ENCODE peak calls at places on chromosomes 12 and 14, in ten cellular contexts. One of them, this sample, is unnamed.
A peak's percentile ranks its signal among the peaks of the same experiment; 100 is the strongest.

GRCh38 chr12:90090929-90091651 is 382.5 kb upstream of the ATP2B1 start:
- DNase-seq in posterior cingulate gyrus: no peak
- DNase-seq in activated CD8-positive, alpha-beta T cell treated with anti-CD3 and anti-CD28 coated beads for 36 hours: peak; percentile 18
- DNase-seq in esophagus squamous epithelium: no peak
- DNase-seq in NCI-H1694: no peak
- DNase-seq in T-helper 2 cell: no peak
- DNase-seq in NCI-H2081: no peak
- DNase-seq in NCI-H446: no peak
- DNase-seq in AML-193: no peak
- DNase-seq in osteocyte: no peak
- DNase-seq in this sample: no peak

GRCh38 chr14:105138021-105138541 is 30.5 kb downstream of the JAG2 start:
- DNase-seq in NCI-H446: no peak
- DNase-seq in T-helper 2 cell: no peak
- DNase-seq in osteocyte: no peak
- DNase-seq in esophagus squamous epithelium: no peak
- DNase-seq in posterior cingulate gyrus: no peak
- DNase-seq in activated CD8-positive, alpha-beta T cell treated with anti-CD3 and anti-CD28 coated beads for 36 hours: no peak
- DNase-seq in NCI-H1694: no peak
- DNase-seq in AML-193: no peak
- DNase-seq in NCI-H2081: no peak
- DNase-seq in this sample: peak; percentile 48

GRCh38 chr14:90583427-90583826 is 186.6 kb downstream of the CALM1 start:
- DNase-seq in AML-193: no peak
- DNase-seq in T-helper 2 cell: no peak
- DNase-seq in NCI-H2081: no peak
- DNase-seq in esophagus squamous epithelium: no peak
- DNase-seq in osteocyte: no peak
- DNase-seq in NCI-H1694: no peak
- DNase-seq in posterior cingulate gyrus: no peak
- DNase-seq in activated CD8-positive, alpha-beta T cell treated with anti-CD3 and anti-CD28 coated beads for 36 hours: no peak
- DNase-seq in NCI-H446: no peak
- DNase-seq in this sample: no peak

GRCh38 chr14:72173038-72173720 is 240.9 kb downstream of the RGS6 start:
- DNase-seq in AML-193: no peak
- DNase-seq in osteocyte: no peak
- DNase-seq in NCI-H2081: no peak
- DNase-seq in esophagus squamous epithelium: no peak
- DNase-seq in NCI-H446: no peak
- DNase-seq in activated CD8-positive, alpha-beta T cell treated with anti-CD3 and anti-CD28 coated beads for 36 hours: no peak
- DNase-seq in NCI-H1694: no peak
- DNase-seq in T-helper 2 cell: no peak
- DNase-seq in posterior cingulate gyrus: no peak
- DNase-seq in this sample: no peak

GRCh38 chr14:74240794-74241610 is 1.8 kb downstream of the VSX2 start:
- DNase-seq in posterior cingulate gyrus: no peak
- DNase-seq in osteocyte: no peak
- DNase-seq in AML-193: no peak
- DNase-seq in esophagus squamous epithelium: no peak
- DNase-seq in T-helper 2 cell: no peak
- DNase-seq in NCI-H2081: no peak
- DNase-seq in NCI-H1694: no peak
- DNase-seq in NCI-H446: no peak
- DNase-seq in activated CD8-positive, alpha-beta T cell treated with anti-CD3 and anti-CD28 coated beads for 36 hours: no peak
- DNase-seq in this sample: no peak

GRCh38 chr14:65286443-65286842 is 126.1 kb upstream of the FUT8 start:
- DNase-seq in T-helper 2 cell: no peak
- DNase-seq in esophagus squamous epithelium: no peak
- DNase-seq in osteocyte: no peak
- DNase-seq in NCI-H2081: no peak
- DNase-seq in activated CD8-positive, alpha-beta T cell treated with anti-CD3 and anti-CD28 coated beads for 36 hours: peak; percentile 74
- DNase-seq in AML-193: no peak
- DNase-seq in posterior cingulate gyrus: no peak
- DNase-seq in NCI-H446: no peak
- DNase-seq in NCI-H1694: no peak
- DNase-seq in this sample: no peak

GRCh38 chr12:116123511-116124258 is 153.8 kb downstream of the MED13L start:
- DNase-seq in osteocyte: no peak
- DNase-seq in esophagus squamous epithelium: no peak
- DNase-seq in NCI-H446: peak; percentile 65
- DNase-seq in T-helper 2 cell: no peak
- DNase-seq in posterior cingulate gyrus: no peak
- DNase-seq in NCI-H1694: peak; percentile 77
- DNase-seq in AML-193: no peak
- DNase-seq in NCI-H2081: peak; percentile 44
- DNase-seq in activated CD8-positive, alpha-beta T cell treated with anti-CD3 and anti-CD28 coated beads for 36 hours: peak; percentile 77
- DNase-seq in this sample: no peak

GRCh38 chr12:119208626-119209061 is 29.9 kb downstream of the HSPB8 start:
- DNase-seq in esophagus squamous epithelium: no peak
- DNase-seq in NCI-H1694: no peak
- DNase-seq in T-helper 2 cell: no peak
- DNase-seq in osteocyte: no peak
- DNase-seq in posterior cingulate gyrus: peak; percentile 63
- DNase-seq in NCI-H2081: no peak
- DNase-seq in NCI-H446: peak; percentile 44
- DNase-seq in AML-193: no peak
- DNase-seq in activated CD8-positive, alpha-beta T cell treated with anti-CD3 and anti-CD28 coated beads for 36 hours: no peak
- DNase-seq in this sample: peak; percentile 94

GRCh38 chr14:25868521-25869314 is 729.1 kb downstream of the NOVA1 start:
- DNase-seq in AML-193: no peak
- DNase-seq in NCI-H1694: no peak
- DNase-seq in T-helper 2 cell: no peak
- DNase-seq in osteocyte: no peak
- DNase-seq in esophagus squamous epithelium: no peak
- DNase-seq in NCI-H446: no peak
- DNase-seq in posterior cingulate gyrus: no peak
- DNase-seq in NCI-H2081: no peak
- DNase-seq in activated CD8-positive, alpha-beta T cell treated with anti-CD3 and anti-CD28 coated beads for 36 hours: no peak
- DNase-seq in this sample: no peak

GRCh38 chr12:53320352-53321195 is 836 bp downstream of the AAAS start:
- DNase-seq in AML-193: no peak
- DNase-seq in posterior cingulate gyrus: no peak
- DNase-seq in osteocyte: no peak
- DNase-seq in T-helper 2 cell: no peak
- DNase-seq in NCI-H1694: no peak
- DNase-seq in NCI-H2081: no peak
- DNase-seq in NCI-H446: no peak
- DNase-seq in esophagus squamous epithelium: no peak
- DNase-seq in activated CD8-positive, alpha-beta T cell treated with anti-CD3 and anti-CD28 coated beads for 36 hours: no peak
- DNase-seq in this sample: no peak

GRCh38 chr12:123089631-123090353 is 61.1 kb downstream of the PITPNM2 start:
- DNase-seq in NCI-H2081: no peak
- DNase-seq in NCI-H446: no peak
- DNase-seq in T-helper 2 cell: no peak
- DNase-seq in activated CD8-positive, alpha-beta T cell treated with anti-CD3 and anti-CD28 coated beads for 36 hours: peak; percentile 38
- DNase-seq in NCI-H1694: no peak
- DNase-seq in esophagus squamous epithelium: no peak
- DNase-seq in osteocyte: no peak
- DNase-seq in posterior cingulate gyrus: no peak
- DNase-seq in AML-193: peak; percentile 31
- DNase-seq in this sample: no peak

GRCh38 chr12:15931590-15932053 is 20.5 kb downstream of the DERA start:
- DNase-seq in AML-193: no peak
- DNase-seq in esophagus squamous epithelium: no peak
- DNase-seq in NCI-H2081: no peak
- DNase-seq in NCI-H1694: no peak
- DNase-seq in osteocyte: no peak
- DNase-seq in NCI-H446: no peak
- DNase-seq in activated CD8-positive, alpha-beta T cell treated with anti-CD3 and anti-CD28 coated beads for 36 hours: no peak
- DNase-seq in posterior cingulate gyrus: no peak
- DNase-seq in T-helper 2 cell: no peak
- DNase-seq in this sample: no peak

GRCh38 chr12:91127751-91128150 is 16.5 kb upstream of the LUM start:
- DNase-seq in NCI-H446: no peak
- DNase-seq in NCI-H2081: no peak
- DNase-seq in osteocyte: no peak
- DNase-seq in T-helper 2 cell: no peak
- DNase-seq in AML-193: no peak
- DNase-seq in esophagus squamous epithelium: no peak
- DNase-seq in NCI-H1694: no peak
- DNase-seq in activated CD8-positive, alpha-beta T cell treated with anti-CD3 and anti-CD28 coated beads for 36 hours: no peak
- DNase-seq in posterior cingulate gyrus: no peak
- DNase-seq in this sample: no peak

GRCh38 chr12:104736307-104736706 is 221.8 kb downstream of the SLC41A2 start:
- DNase-seq in T-helper 2 cell: no peak
- DNase-seq in posterior cingulate gyrus: no peak
- DNase-seq in NCI-H2081: no peak
- DNase-seq in NCI-H1694: no peak
- DNase-seq in NCI-H446: no peak
- DNase-seq in AML-193: no peak
- DNase-seq in esophagus squamous epithelium: no peak
- DNase-seq in activated CD8-positive, alpha-beta T cell treated with anti-CD3 and anti-CD28 coated beads for 36 hours: no peak
- DNase-seq in osteocyte: peak; percentile 88
- DNase-seq in this sample: no peak

GRCh38 chr12:52277486-52278245 is 3.2 kb downstream of the KRT86 start:
- DNase-seq in NCI-H1694: no peak
- DNase-seq in posterior cingulate gyrus: no peak
- DNase-seq in AML-193: no peak
- DNase-seq in NCI-H2081: no peak
- DNase-seq in osteocyte: peak; percentile 75
- DNase-seq in NCI-H446: no peak
- DNase-seq in activated CD8-positive, alpha-beta T cell treated with anti-CD3 and anti-CD28 coated beads for 36 hours: no peak
- DNase-seq in T-helper 2 cell: no peak
- DNase-seq in esophagus squamous epithelium: no peak
- DNase-seq in this sample: no peak

GRCh38 chr14:106564058-106564643 is 1037.8 kb downstream of the TMEM121 start:
- DNase-seq in activated CD8-positive, alpha-beta T cell treated with anti-CD3 and anti-CD28 coated beads for 36 hours: peak; percentile 85
- DNase-seq in NCI-H1694: no peak
- DNase-seq in osteocyte: no peak
- DNase-seq in posterior cingulate gyrus: no peak
- DNase-seq in AML-193: peak; percentile 46
- DNase-seq in NCI-H2081: no peak
- DNase-seq in esophagus squamous epithelium: no peak
- DNase-seq in NCI-H446: no peak
- DNase-seq in T-helper 2 cell: peak; percentile 21
- DNase-seq in this sample: no peak

GRCh38 chr12:22180699-22181098 is 134.7 kb downstream of the CMAS start:
- DNase-seq in posterior cingulate gyrus: no peak
- DNase-seq in esophagus squamous epithelium: no peak
- DNase-seq in NCI-H2081: no peak
- DNase-seq in NCI-H1694: no peak
- DNase-seq in NCI-H446: no peak
- DNase-seq in AML-193: no peak
- DNase-seq in activated CD8-positive, alpha-beta T cell treated with anti-CD3 and anti-CD28 coated beads for 36 hours: no peak
- DNase-seq in T-helper 2 cell: no peak
- DNase-seq in osteocyte: no peak
- DNase-seq in this sample: no peak

GRCh38 chr12:53145383-53145782 is 35.1 kb upstream of the ZNF740 start:
- DNase-seq in AML-193: no peak
- DNase-seq in NCI-H1694: no peak
- DNase-seq in NCI-H2081: no peak
- DNase-seq in posterior cingulate gyrus: no peak
- DNase-seq in osteocyte: peak; percentile 15
- DNase-seq in activated CD8-positive, alpha-beta T cell treated with anti-CD3 and anti-CD28 coated beads for 36 hours: no peak
- DNase-seq in NCI-H446: no peak
- DNase-seq in esophagus squamous epithelium: no peak
- DNase-seq in T-helper 2 cell: no peak
- DNase-seq in this sample: no peak

GRCh38 chr12:87599459-87599858 is 429.7 kb downstream of the C12orf50 start:
- DNase-seq in esophagus squamous epithelium: no peak
- DNase-seq in NCI-H2081: no peak
- DNase-seq in AML-193: no peak
- DNase-seq in NCI-H1694: no peak
- DNase-seq in activated CD8-positive, alpha-beta T cell treated with anti-CD3 and anti-CD28 coated beads for 36 hours: no peak
- DNase-seq in T-helper 2 cell: no peak
- DNase-seq in NCI-H446: no peak
- DNase-seq in osteocyte: no peak
- DNase-seq in posterior cingulate gyrus: no peak
- DNase-seq in this sample: no peak

GRCh38 chr14:96583605-96584041 is 81.4 kb downstream of the PAPOLA start:
- DNase-seq in posterior cingulate gyrus: no peak
- DNase-seq in activated CD8-positive, alpha-beta T cell treated with anti-CD3 and anti-CD28 coated beads for 36 hours: no peak
- DNase-seq in T-helper 2 cell: no peak
- DNase-seq in NCI-H446: no peak
- DNase-seq in NCI-H2081: no peak
- DNase-seq in AML-193: no peak
- DNase-seq in esophagus squamous epithelium: no peak
- DNase-seq in NCI-H1694: no peak
- DNase-seq in osteocyte: peak; percentile 71
- DNase-seq in this sample: peak; percentile 62

GRCh38 chr12:98126637-98127335 is 388.6 kb upstream of the TMPO start:
- DNase-seq in NCI-H446: no peak
- DNase-seq in esophagus squamous epithelium: no peak
- DNase-seq in T-helper 2 cell: no peak
- DNase-seq in AML-193: no peak
- DNase-seq in activated CD8-positive, alpha-beta T cell treated with anti-CD3 and anti-CD28 coated beads for 36 hours: no peak
- DNase-seq in posterior cingulate gyrus: no peak
- DNase-seq in NCI-H2081: no peak
- DNase-seq in NCI-H1694: no peak
- DNase-seq in osteocyte: no peak
- DNase-seq in this sample: no peak

GRCh38 chr12:119988440-119988787 is 622 bp upstream of the BICDL1 start:
- DNase-seq in osteocyte: no peak
- DNase-seq in esophagus squamous epithelium: no peak
- DNase-seq in AML-193: no peak
- DNase-seq in activated CD8-positive, alpha-beta T cell treated with anti-CD3 and anti-CD28 coated beads for 36 hours: no peak
- DNase-seq in T-helper 2 cell: no peak
- DNase-seq in posterior cingulate gyrus: no peak
- DNase-seq in NCI-H2081: no peak
- DNase-seq in NCI-H1694: peak; percentile 56
- DNase-seq in NCI-H446: peak; percentile 42
- DNase-seq in this sample: no peak

GRCh38 chr12:131136539-131136872 is 182.8 kb downstream of the ADGRD1 start:
- DNase-seq in activated CD8-positive, alpha-beta T cell treated with anti-CD3 and anti-CD28 coated beads for 36 hours: no peak
- DNase-seq in T-helper 2 cell: no peak
- DNase-seq in posterior cingulate gyrus: no peak
- DNase-seq in osteocyte: no peak
- DNase-seq in NCI-H1694: no peak
- DNase-seq in NCI-H2081: no peak
- DNase-seq in AML-193: no peak
- DNase-seq in esophagus squamous epithelium: no peak
- DNase-seq in NCI-H446: no peak
- DNase-seq in this sample: peak; percentile 58

GRCh38 chr12:104669851-104670337 is 213.1 kb downstream of the CHST11 start:
- DNase-seq in NCI-H2081: no peak
- DNase-seq in activated CD8-positive, alpha-beta T cell treated with anti-CD3 and anti-CD28 coated beads for 36 hours: peak; percentile 71
- DNase-seq in NCI-H1694: no peak
- DNase-seq in NCI-H446: no peak
- DNase-seq in posterior cingulate gyrus: no peak
- DNase-seq in esophagus squamous epithelium: no peak
- DNase-seq in T-helper 2 cell: no peak
- DNase-seq in AML-193: peak; percentile 84
- DNase-seq in osteocyte: no peak
- DNase-seq in this sample: peak; percentile 88

GRCh38 chr14:72962829-72963312 is 36.6 kb downstream of the DCAF4 start:
- DNase-seq in NCI-H1694: no peak
- DNase-seq in NCI-H2081: peak; percentile 6
- DNase-seq in esophagus squamous epithelium: no peak
- DNase-seq in activated CD8-positive, alpha-beta T cell treated with anti-CD3 and anti-CD28 coated beads for 36 hours: peak; percentile 31
- DNase-seq in T-helper 2 cell: no peak
- DNase-seq in osteocyte: no peak
- DNase-seq in NCI-H446: no peak
- DNase-seq in posterior cingulate gyrus: no peak
- DNase-seq in AML-193: no peak
- DNase-seq in this sample: no peak

GRCh38 chr12:88419794-88420193 is 160.5 kb downstream of the KITLG start:
- DNase-seq in AML-193: no peak
- DNase-seq in NCI-H2081: no peak
- DNase-seq in osteocyte: no peak
- DNase-seq in esophagus squamous epithelium: no peak
- DNase-seq in NCI-H446: no peak
- DNase-seq in NCI-H1694: no peak
- DNase-seq in T-helper 2 cell: no peak
- DNase-seq in activated CD8-positive, alpha-beta T cell treated with anti-CD3 and anti-CD28 coated beads for 36 hours: no peak
- DNase-seq in posterior cingulate gyrus: no peak
- DNase-seq in this sample: no peak

GRCh38 chr12:98896938-98897337 is 251.8 kb downstream of the APAF1 start:
- DNase-seq in AML-193: no peak
- DNase-seq in NCI-H2081: no peak
- DNase-seq in NCI-H446: no peak
- DNase-seq in posterior cingulate gyrus: no peak
- DNase-seq in esophagus squamous epithelium: no peak
- DNase-seq in osteocyte: no peak
- DNase-seq in activated CD8-positive, alpha-beta T cell treated with anti-CD3 and anti-CD28 coated beads for 36 hours: no peak
- DNase-seq in NCI-H1694: no peak
- DNase-seq in T-helper 2 cell: no peak
- DNase-seq in this sample: no peak

GRCh38 chr12:131279281-131279921 is 325.7 kb downstream of the ADGRD1 start:
- DNase-seq in NCI-H1694: no peak
- DNase-seq in NCI-H446: no peak
- DNase-seq in posterior cingulate gyrus: no peak
- DNase-seq in esophagus squamous epithelium: no peak
- DNase-seq in T-helper 2 cell: no peak
- DNase-seq in osteocyte: no peak
- DNase-seq in NCI-H2081: no peak
- DNase-seq in AML-193: no peak
- DNase-seq in activated CD8-positive, alpha-beta T cell treated with anti-CD3 and anti-CD28 coated beads for 36 hours: no peak
- DNase-seq in this sample: peak; percentile 33